ENCODE peak calls at places on chromosomes 1 and 21, in four cellular contexts. A is HCT116, C is breast epithelium, D is ovary. N is an unnamed sample.
A peak's percentile ranks its signal among the peaks of the same experiment; 100 is the strongest.

GRCh38 chr21:42865361-42866160 is 13.8 kb downstream of the WDR4 start:
- DNase-seq in A (no peak), C (no peak), D (peak; percentile 57), N (peak; percentile 78)

GRCh38 chr1:225371366-225371765 is 56.5 kb downstream of the LBR start:
- DNase-seq in A (no peak), C (no peak), D (no peak), N (no peak)

GRCh38 chr1:2003564-2004131 is at the start of gene CFAP74:
- DNase-seq in A (peak; percentile 53), C (no peak), D (no peak), N (no peak)

GRCh38 chr1:18238190-18238589 is 130.6 kb downstream of the IGSF21 start:
- DNase-seq in A (no peak), C (no peak), D (no peak), N (no peak)

GRCh38 chr1:98975113-98975512 is 29.5 kb downstream of the PLPPR5 start:
- DNase-seq in A (no peak), C (no peak), D (no peak), N (no peak)

GRCh38 chr1:72837781-72838180 is 555.4 kb upstream of the NEGR1 start:
- DNase-seq in A (no peak), C (no peak), D (no peak), N (no peak)

GRCh38 chr1:174966000-174966572 is 33.7 kb upstream of the CACYBP start:
- DNase-seq in A (no peak), C (no peak), D (no peak), N (no peak)

GRCh38 chr1:230243583-230244377 is 176.7 kb downstream of the GALNT2 start:
- DNase-seq in A (no peak), C (no peak), D (no peak), N (no peak)

GRCh38 chr1:246875041-246876026 is 56.4 kb downstream of the AHCTF1 start:
- DNase-seq in A (no peak), C (no peak), D (no peak), N (no peak)

GRCh38 chr21:44439211-44439600 is 16.1 kb upstream of the LRRC3 start:
- DNase-seq in A (no peak), C (no peak), D (peak; percentile 6), N (no peak)

GRCh38 chr1:173267453-173267945 is 60.4 kb upstream of the TNFSF4 start:
- DNase-seq in A (no peak), C (no peak), D (no peak), N (no peak)

GRCh38 chr1:224881762-224882211 is 47.7 kb upstream of the DNAH14 start:
- DNase-seq in A (no peak), C (no peak), D (no peak), N (no peak)

GRCh38 chr1:177209357-177209756 is 38.6 kb downstream of the BRINP2 start:
- DNase-seq in A (no peak), C (peak; percentile 53), D (peak; percentile 38), N (peak; percentile 64)

GRCh38 chr21:41658321-41658720 is 108.5 kb downstream of the RIPK4 start:
- DNase-seq in A (no peak), C (no peak), D (no peak), N (no peak)

GRCh38 chr1:162857850-162858249 is 3.1 kb downstream of the CCDC190 start:
- DNase-seq in A (no peak), C (no peak), D (no peak), N (no peak)

GRCh38 chr1:246182149-246182851 is 324.8 kb downstream of the SMYD3 start:
- DNase-seq in A (no peak), C (no peak), D (no peak), N (no peak)

GRCh38 chr1:3931310-3931700 is 31.2 kb upstream of the C1orf174 start:
- DNase-seq in A (no peak), C (no peak), D (no peak), N (no peak)

GRCh38 chr1:79197421-79197820 is 190.9 kb upstream of the ADGRL4 start:
- DNase-seq in A (peak; percentile 22), C (no peak), D (no peak), N (no peak)

GRCh38 chr1:57024855-57025254 is 59.0 kb upstream of the C8B start:
- DNase-seq in A (no peak), C (no peak), D (no peak), N (no peak)

GRCh38 chr1:244971524-244972216 is 107.3 kb upstream of the HNRNPU start:
- DNase-seq in A (no peak), C (no peak), D (no peak), N (no peak)

GRCh38 chr1:54229281-54229891 is 29.4 kb downstream of the MRPL37 start:
- DNase-seq in A (peak; percentile 21), C (no peak), D (no peak), N (no peak)

GRCh38 chr1:54227836-54228435 is 28.0 kb downstream of the MRPL37 start:
- DNase-seq in A (no peak), C (no peak), D (no peak), N (no peak)

GRCh38 chr1:54228638-54229079 is 28.7 kb downstream of the MRPL37 start:
- DNase-seq in A (no peak), C (no peak), D (no peak), N (no peak)

GRCh38 chr1:54234284-54234683 is 34.3 kb downstream of the MRPL37 start:
- DNase-seq in A (no peak), C (no peak), D (no peak), N (no peak)

GRCh38 chr1:54230507-54231339 is 30.8 kb downstream of the MRPL37 start:
- DNase-seq in A (no peak), C (no peak), D (no peak), N (no peak)
- TF ChIP-seq POLR2A in A (no peak), C (no peak), D (no peak), N (no peak)

DNA sequence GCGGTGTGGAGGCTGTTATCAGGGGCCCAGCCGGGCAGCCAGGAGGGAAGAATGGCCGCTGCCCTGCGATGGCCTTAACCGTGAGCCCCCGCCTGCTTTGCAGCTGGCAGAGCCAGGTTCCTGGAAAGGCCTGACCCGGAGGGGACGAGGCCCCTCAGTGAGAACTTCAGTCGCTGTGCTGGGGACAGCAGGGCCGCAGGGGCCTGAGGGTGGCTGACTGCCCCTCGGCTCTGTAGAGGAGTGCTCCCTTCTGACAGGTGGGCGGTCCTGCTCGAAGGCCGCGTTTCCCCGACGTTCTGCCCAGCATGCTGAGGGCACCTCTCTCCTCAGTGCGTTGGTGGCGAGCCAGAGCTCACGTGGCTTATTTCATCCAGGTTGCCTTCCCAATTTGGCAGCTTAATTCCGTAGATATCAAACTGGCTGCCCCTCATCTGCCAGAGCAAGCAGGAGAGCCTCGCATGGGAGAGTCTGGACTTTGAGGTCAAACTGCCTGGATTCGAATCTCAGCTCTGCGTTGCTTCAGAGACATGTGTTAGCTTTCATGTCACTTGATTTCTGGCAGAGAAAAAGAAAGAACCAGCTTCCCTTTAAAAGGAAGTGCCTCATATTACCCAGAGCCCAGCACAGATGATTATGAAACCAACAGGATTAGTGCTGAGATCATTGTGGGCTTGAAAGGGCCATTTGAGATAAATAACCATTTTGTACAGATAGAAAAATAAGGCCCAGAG is 239.8 kb downstream of the SDCCAG8 start:
- DNase-seq in A (no peak), C (no peak), D (no peak), N (peak; percentile 71)
- H3K27ac ChIP-seq in A (no peak overlapping the region), C (peak overlapping the region; percentile 59), D (no peak overlapping the region), N (peak overlapping the region; percentile 95)

DNA sequence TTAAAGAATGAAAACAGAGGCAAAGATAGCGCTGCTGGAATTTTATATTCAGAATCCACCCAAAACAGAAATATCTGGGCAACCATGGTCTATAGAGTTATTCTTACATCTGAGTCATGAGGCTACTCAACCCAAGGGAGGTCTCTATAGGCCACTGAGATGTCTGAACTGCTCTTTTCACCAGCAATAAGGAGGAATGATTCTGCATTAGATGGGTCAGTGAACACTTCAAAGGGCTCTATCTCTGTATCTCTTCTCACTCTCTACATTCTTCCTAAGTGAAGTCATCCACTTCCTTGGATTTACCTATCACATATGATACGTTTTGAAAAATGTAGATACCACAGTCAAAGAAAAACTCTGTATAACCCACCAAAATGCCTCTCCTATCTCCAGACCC is 90.2 kb upstream of the NGF start:
- DNase-seq in A (no peak), C (no peak), D (no peak), N (no peak)
- H3K4me1 ChIP-seq in A (no peaks in the 10 kb centered on the region), C (no peaks in the 10 kb centered on the region), D (peaks cover 2% of the 10 kb centered on the region), N (no peaks in the 10 kb centered on the region)

GRCh38 chr21:46239817-46240325 is 11.3 kb upstream of the LSS start:
- DNase-seq in A (no peak), C (no peak), D (no peak), N (no peak)
- TF ChIP-seq POLR2A in A (no peak), C (no peak), D (no peak), N (no peak)